ENCODE peak calls at places on chromosomes 3 and 15, in four cellular contexts. F, E, C and Q are unnamed samples.

GRCh38 chr3:159586587-159587202 is 401.9 kb upstream of the IL12A start:
- DNase-seq in C (no peak), E (peak), F (no peak), Q (peak)

GRCh38 chr3:12138044-12138443 is 20.7 kb downstream of the TIMP4 start:
- DNase-seq in F (no peak), E (peak), C (no peak), Q (no peak)

GRCh38 chr3:89227218-89227617 is 119.8 kb downstream of the EPHA3 start:
- DNase-seq in C (no peak), F (no peak), E (peak), Q (no peak)

GRCh38 chr3:156795890-156796451 is 30.2 kb upstream of the LEKR1 start:
- DNase-seq in F (no peak), E (peak), C (no peak), Q (no peak)

GRCh38 chr3:131038326-131038725 is 11.6 kb downstream of the NEK11 start:
- DNase-seq in F (no peak), C (no peak), E (no peak), Q (no peak)

GRCh38 chr3:59341441-59341840 is 291.6 kb upstream of the CFAP20DC start:
- DNase-seq in F (no peak), E (no peak), C (no peak), Q (no peak)

GRCh38 chr15:60529332-60529731 is 50.4 kb upstream of the ICE2 start:
- DNase-seq in E (no peak), C (no peak), F (no peak), Q (no peak)

GRCh38 chr3:4807381-4808280 is 171.6 kb upstream of the BHLHE40 start:
- DNase-seq in C (no peak), E (no peak), F (no peak), Q (no peak)

GRCh38 chr3:49469037-49469875 is 811 bp upstream of the DAG1 start:
- DNase-seq in C (no peak), F (peak), E (peak), Q (peak)

GRCh38 chr15:66481107-66481856 is 16.3 kb downstream of the SNAPC5 start:
- DNase-seq in F (no peak), E (peak), C (no peak), Q (no peak)

GRCh38 chr3:38150780-38151528 is 12.5 kb downstream of the MYD88 start:
- DNase-seq in C (no peak), E (no peak), F (peak), Q (no peak)

GRCh38 chr3:100954990-100955389 is 38.2 kb downstream of the ABI3BP start:
- DNase-seq in C (no peak), E (peak), F (peak), Q (no peak)

GRCh38 chr15:73991260-73991659 is 835 bp downstream of the STOML1 start:
- DNase-seq in F (peak), C (no peak), E (no peak), Q (no peak)

DNA sequence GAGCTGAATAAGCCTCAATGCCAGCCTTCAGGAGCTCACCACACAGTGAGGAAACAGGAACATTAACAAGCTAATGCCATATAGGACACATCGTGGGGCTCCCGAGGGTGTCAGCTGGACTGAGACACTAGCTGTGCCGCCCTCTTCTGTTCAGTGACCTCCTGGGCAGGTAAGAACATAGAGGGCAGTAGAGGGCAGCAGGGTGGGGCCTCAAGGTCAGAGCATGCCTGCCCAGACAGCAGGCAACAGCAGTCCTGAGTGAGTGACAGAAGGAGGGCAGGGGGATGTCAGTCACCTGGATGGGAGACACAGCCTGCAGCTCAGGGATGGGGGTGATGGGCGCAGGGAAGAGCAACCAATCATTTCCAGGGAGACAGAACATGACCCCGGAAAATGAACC is 15.5 kb downstream of the NTRK3 start:
- DNase-seq in E (no peak), C (no peak), F (no peak), Q (no peak)
- TF ChIP-seq CTCF in E (no peak), C (no peak), F (no peak), Q (no peak)

GRCh38 chr3:10164546-10165393 is at the start of gene IRAK2:
- DNase-seq in F (peak), C (peak), E (no peak), Q (peak)

GRCh38 chr3:10166213-10166604 is 1.5 kb downstream of the IRAK2 start:
- DNase-seq in E (no peak), F (no peak), C (no peak), Q (no peak)

GRCh38 chr3:10170915-10171478 is 6.3 kb downstream of the IRAK2 start:
- DNase-seq in E (no peak), C (no peak), F (no peak), Q (no peak)

GRCh38 chr3:10173095-10173925 is 8.6 kb downstream of the IRAK2 start:
- DNase-seq in C (no peak), F (no peak), E (no peak), Q (no peak)

DNA sequence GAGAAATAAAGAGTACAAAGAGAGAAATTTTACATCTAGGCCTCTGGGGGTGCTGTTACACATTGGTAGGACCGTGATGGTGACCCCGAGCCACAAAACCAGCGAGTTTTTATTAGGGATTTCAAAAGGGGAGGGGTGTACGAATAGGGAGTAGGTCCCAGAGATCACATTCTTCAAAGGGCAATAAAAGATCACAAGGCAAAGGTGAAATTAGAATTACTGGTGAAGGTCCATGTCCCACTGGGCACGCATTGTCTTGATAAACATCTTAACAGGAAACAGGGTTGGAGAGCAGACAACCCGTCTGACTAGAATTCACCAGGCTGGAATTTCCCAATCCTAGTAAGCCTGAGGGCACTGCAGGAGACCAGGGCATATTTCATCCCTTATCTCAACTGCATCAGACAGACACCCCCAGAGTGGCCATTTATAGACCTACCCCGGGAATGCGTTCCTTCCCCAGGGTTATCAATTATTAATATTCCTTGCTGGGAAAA is 4.3 kb downstream of the IRAK2 start:
- DNase-seq in C (no peak), E (no peak), F (no peak), Q (no peak)
- TF ChIP-seq CTCF in C (no peak), E (no peak), F (no peak), Q (no peak)

GRCh38 chr15:32993285-32993684 is 201.2 kb downstream of the FMN1 start:
- DNase-seq in F (no peak), C (no peak), E (peak), Q (no peak)
- TF ChIP-seq CTCF in F (no peak), C (no peak), E (peak), Q (no peak)

GRCh38 chr3:106824856-106825255 is 552.4 kb upstream of the CCDC54 start:
- DNase-seq in E (peak), C (no peak), F (no peak), Q (no peak)
- TF ChIP-seq CTCF in E (peak), C (no peak), F (no peak), Q (no peak)

DNA sequence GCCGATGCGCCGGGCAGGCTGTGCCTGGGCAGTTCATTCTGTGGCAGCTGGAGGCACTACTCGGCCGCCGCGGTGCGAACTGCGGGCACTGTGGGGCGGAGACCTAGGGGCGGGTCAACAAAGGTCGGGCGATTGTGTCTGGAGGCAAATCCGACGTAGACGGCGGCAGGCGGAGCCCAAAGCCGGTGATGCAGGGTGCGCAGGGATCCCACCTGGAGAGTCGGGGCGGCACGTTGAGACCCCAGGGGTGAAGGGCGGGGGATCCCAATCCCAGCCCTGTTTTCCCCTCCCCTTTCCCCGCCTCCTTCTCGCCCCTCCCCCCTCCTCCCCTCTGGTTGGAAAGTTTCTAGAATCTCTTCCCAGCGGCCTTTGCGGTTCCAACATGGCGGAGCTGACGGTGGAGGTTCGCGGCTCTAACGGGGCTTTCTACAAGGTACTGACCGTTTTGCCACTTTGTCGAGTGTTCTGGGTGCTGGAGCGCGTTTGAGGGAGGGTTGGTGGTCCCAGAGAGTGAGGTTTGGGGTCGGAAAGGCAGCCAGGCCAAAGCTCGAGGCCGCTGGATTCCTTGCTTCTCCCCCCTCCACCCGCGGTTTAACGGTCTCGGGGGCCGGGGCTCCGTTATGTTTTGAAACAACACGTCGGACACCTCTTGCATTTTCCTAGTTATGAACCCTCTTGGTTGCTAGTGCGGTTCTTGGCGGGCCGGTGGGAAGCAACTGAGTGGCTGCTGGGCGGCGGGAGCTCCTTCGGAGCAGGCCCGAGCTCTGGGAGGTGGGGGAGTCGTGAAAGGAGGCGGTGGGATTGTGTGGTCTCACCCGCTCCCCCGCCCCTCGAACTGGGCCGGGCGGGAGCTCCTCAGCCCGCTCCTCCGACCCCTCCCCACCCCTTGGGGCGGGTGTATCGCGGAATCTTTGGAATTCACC is at the start of gene FXR1:
- DNase-seq in F (peak), E (peak), C (peak), Q (peak)
- TF ChIP-seq CTCF in F (no peak), E (peak), C (peak), Q (peak)

DNA sequence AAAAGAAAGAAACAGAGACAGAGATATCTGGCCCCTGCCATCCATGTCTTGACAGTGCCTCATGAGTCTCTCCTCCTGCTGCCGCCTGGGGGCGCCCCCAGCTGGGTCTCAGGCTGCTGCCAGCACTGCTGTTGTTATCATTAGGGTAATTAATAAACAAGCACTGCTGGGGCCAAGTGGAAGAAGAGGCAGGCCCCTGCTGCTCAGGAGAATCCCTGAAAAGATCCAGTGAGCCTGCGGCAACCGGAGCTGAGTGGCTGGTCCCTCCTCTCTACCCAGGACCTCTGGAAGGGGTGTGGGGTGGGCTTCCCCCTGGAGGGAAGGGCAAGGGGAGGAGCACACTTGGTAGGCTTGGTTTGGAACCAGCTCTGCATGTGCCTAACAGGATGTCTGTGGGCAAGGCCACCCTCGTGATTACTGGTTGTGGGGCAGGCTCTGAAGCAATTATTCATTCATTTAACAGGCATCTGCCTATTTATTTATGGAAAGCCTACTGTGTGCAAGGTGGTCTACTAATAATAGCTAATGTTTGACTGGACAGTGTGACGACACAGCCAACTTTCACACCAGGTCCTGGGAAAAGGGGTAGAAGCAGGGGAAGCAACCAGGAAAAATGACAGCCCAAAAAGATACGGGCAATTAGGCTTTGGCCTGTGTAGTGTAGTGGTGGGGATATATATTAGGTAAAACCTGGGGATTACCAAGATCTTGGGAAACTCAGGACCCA is 1.2 kb upstream of the TYRO3 start:
- DNase-seq in F (peak), C (peak), E (peak), Q (peak)
- TF ChIP-seq CTCF in F (no peak), C (peak), E (peak), Q (peak)